ENCODE peak calls at places on chromosomes 2 and 18, in four cellular contexts. T is GM06990, N is fibroblast of the aortic adventitia, Y is endodermal cell. S is an unnamed sample.

GRCh38 chr18:79320216-79320615 is 75.5 kb upstream of the NFATC1 start:
- DNase-seq in Y (no peak), N (no peak), T (no peak), S (no peak)

GRCh38 chr2:60710707-60711106 is 45.4 kb upstream of the PAPOLG start:
- DNase-seq in T (no peak), N (no peak), Y (peak), S (peak)

GRCh38 chr2:117980783-117981676 is 32.8 kb downstream of the CCDC93 start:
- DNase-seq in N (peak), T (no peak), Y (no peak), S (peak)

GRCh38 chr2:200702646-200703118 is 109.0 kb upstream of the BZW1 start:
- DNase-seq in N (no peak), Y (no peak), T (no peak), S (no peak)

GRCh38 chr2:134670955-134671354 is 47.8 kb downstream of the TMEM163 start:
- DNase-seq in Y (no peak), T (no peak), N (no peak), S (no peak)

GRCh38 chr2:124286089-124286783 is 261.1 kb downstream of the CNTNAP5 start:
- DNase-seq in Y (peak), T (no peak), N (peak), S (no peak)

GRCh38 chr2:66477125-66477842 is 42.4 kb downstream of the MEIS1 start:
- DNase-seq in Y (no peak), N (peak), T (no peak), S (no peak)

GRCh38 chr2:142178604-142179003 is 47.8 kb upstream of the LRP1B start:
- DNase-seq in Y (no peak), T (no peak), N (no peak), S (no peak)

GRCh38 chr2:43039376-43040080 is 186.9 kb downstream of the ZFP36L2 start:
- DNase-seq in T (no peak), Y (no peak), N (no peak), S (no peak)
- H3K4me3 ChIP-seq in T (no peak), Y (no peak), N (no peak), S (no peak)

DNA sequence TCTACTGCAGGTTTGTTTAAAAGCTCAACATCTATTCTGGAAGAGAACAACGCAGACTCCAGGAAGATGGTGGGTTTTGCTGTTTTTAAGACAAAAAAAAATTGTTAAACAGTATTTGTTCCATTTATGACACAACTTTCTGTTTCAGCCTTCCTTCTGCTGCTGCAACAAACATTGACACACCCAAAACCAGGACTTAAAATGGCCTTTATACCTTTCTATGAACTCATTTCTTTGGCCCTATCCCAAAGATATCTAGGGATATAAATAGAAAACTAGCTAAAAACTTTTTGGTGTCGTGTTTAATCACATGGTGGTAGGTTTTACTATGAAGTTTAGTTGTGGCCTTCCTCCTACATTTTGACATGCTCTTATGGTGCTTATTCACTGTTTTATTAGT is 964 bp upstream of the GALNT3 start:
- DNase-seq in Y (no peak), N (peak), T (no peak), S (no peak)
- H3K4me3 ChIP-seq in Y (no peak), N (no peak), T (peak), S (no peak)

GRCh38 chr2:74845217-74845751 is 11.4 kb downstream of the HK2 start:
- DNase-seq in Y (peak), N (peak), T (no peak), S (peak)
- H3K4me3 ChIP-seq in Y (no peak), N (no peak), T (no peak), S (peak)

DNA sequence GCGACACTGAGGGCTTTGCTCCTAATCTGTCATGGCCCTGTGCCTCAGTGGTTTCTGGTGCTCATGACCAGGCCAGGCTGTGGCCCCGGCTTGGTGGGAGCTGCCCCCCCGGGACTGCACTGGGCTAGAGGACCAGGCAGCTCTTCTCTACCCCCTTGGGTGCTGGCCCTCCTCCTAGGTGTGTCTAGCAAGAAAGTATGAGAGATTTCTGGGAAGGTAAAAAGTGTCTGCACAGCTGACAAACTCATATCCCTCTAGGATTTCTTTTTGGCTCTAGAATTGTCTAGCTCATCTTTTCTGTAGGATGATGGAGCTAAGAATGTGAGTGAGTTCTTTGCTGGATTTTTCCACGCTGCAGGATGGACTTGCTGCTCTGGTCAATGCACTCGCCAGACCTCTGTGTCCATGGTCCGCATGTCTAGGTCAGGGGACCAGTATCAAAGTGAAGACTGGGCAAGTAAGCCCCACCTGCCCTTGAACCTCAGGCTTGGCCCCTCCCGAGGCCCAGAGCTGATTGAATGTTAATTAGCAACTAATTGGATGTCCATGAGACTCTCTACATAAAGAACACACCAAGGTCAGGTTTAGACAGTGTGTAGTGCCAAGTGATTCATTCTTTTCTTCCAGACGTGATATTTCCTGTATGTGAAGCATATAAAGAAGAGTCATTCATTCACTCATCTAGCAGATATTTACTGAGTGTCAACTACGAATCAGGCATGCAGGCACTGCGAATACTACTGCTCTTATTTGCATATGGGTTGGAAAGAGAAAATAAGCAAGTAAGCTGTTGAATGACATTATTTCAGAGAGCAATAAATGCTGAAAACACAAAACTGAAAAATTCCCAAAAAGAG is 15.6 kb upstream of the PSD4 start:
- DNase-seq in Y (no peak), N (peak), T (no peak), S (peak)
- H3K4me3 ChIP-seq in Y (peak), N (no peak), T (peak), S (peak)

GRCh38 chr18:48781041-48781989 is 169.4 kb downstream of the SMAD7 start:
- DNase-seq in T (no peak), N (peak), Y (no peak), S (peak)

GRCh38 chr18:48783616-48784520 is 166.9 kb downstream of the SMAD7 start:
- DNase-seq in N (no peak), Y (no peak), T (no peak), S (no peak)

GRCh38 chr18:48780151-48781001 is 170.4 kb downstream of the SMAD7 start:
- DNase-seq in T (no peak), N (peak), Y (no peak), S (peak)

GRCh38 chr18:48782381-48782841 is 168.4 kb downstream of the SMAD7 start:
- DNase-seq in N (peak), T (no peak), Y (no peak), S (peak)

GRCh38 chr18:48781990-48782368 is 168.8 kb downstream of the SMAD7 start:
- DNase-seq in Y (no peak), T (no peak), N (no peak), S (no peak)
- H3K4me3 ChIP-seq in Y (no peak), T (no peak), N (no peak), S (no peak)

DNA sequence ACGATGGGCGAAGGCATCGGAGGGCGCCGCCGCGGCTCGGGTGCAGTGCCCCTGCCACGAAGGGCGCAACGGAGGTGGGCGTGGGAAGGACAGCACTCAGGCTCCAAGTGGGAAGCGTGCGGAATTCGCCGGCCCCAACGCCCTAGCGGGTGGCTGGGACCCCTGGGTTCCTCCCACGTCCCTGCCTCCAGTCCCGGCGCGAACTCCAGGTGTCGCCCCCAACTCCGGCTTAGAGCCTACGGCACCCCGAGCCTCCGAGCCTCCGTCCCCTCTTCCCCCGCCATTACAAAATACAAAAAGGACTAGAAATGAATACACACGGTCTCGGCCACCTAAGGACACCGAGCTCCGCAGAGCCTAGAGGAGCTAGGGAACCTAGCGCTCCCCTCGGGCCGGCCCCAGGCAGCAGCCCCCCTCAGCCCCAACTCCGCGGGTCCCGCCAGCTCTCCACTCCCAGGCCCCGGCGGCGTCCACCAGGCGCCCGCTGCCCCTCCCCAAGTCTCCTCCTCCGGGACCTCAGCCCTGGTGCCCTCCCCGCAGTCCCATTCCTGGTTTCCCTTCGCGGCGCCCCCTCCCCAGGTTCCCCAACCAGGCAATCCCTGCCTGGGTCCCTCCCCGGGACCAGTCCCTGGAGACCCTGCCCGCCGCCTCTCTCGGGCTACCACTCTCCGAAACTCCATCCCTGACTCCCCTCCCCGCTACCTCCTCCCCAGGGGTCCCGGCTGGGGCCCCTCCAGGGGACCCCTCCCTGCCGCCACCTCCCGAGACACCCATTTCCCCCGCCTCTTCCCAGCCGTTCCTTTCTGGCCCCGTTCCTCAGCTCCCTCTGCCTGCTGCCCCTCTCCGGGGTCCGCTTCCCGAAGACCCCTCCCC is 1.0 kb downstream of the CYP27C1 start:
- DNase-seq in N (no peak), Y (peak), T (no peak), S (no peak)
- H3K4me3 ChIP-seq in N (peak), Y (peak), T (no peak), S (peak)

GRCh38 chr2:120586507-120587283 is 149.0 kb upstream of the GLI2 start:
- DNase-seq in T (no peak), N (no peak), Y (peak), S (no peak)
- H3K4me3 ChIP-seq in T (no peak), N (no peak), Y (no peak), S (no peak)

S was measured in AG10803.